ENCODE peak calls at places on chromosomes 6 and 20, in five cellular contexts. H is activated T-cell treated with anti-CD3 and anti-CD28 coated beads, Interleukin-2, amount 50 U/mL, for 4 hours; R is effector memory CD8-positive, alpha-beta T cell; W is natural killer cell; L is left lung. S is an unnamed sample.

GRCh38 chr20:46572181-46572580 is 21.7 kb upstream of the OCSTAMP start:
- ATAC-seq in L (peak), R (no peak), H (no peak), W (no peak), S (no peak)

GRCh38 chr6:157333956-157334355 is 10.6 kb upstream of the TMEM242 start:
- ATAC-seq in L (no peak), R (no peak), H (no peak), W (no peak), S (no peak)

GRCh38 chr20:62356948-62357667 is 10.0 kb downstream of the LAMA5 start:
- ATAC-seq in H (no peak), L (no peak), W (no peak), R (no peak), S (no peak)

GRCh38 chr6:6218246-6219085 is 102.0 kb downstream of the F13A1 start:
- ATAC-seq in W (no peak), H (no peak), L (no peak), R (no peak), S (no peak)

GRCh38 chr20:48659888-48660287 is 167.9 kb downstream of the PREX1 start:
- ATAC-seq in H (no peak), R (no peak), W (no peak), L (no peak), S (no peak)

GRCh38 chr6:79421707-79422484 is 115.3 kb downstream of the LCA5 start:
- ATAC-seq in R (no peak), W (no peak), L (peak), H (no peak), S (peak)

GRCh38 chr6:138001750-138002349 is 105.4 kb downstream of the PERP start:
- ATAC-seq in L (peak), H (peak), W (peak), R (peak), S (peak)

GRCh38 chr6:3987576-3987975 is 91.4 kb downstream of the FAM217A start:
- ATAC-seq in W (no peak), L (no peak), R (no peak), H (no peak), S (peak)

GRCh38 chr6:75791881-75792280 is 42.8 kb downstream of the MYO6 start:
- ATAC-seq in W (no peak), L (no peak), H (no peak), R (no peak), S (no peak)

GRCh38 chr6:111992851-111993250 is 61.1 kb upstream of the CCN6 start:
- ATAC-seq in W (peak), L (no peak), H (peak), R (peak), S (peak)

GRCh38 chr6:128370072-128370471 is 150.3 kb downstream of the PTPRK start:
- ATAC-seq in H (no peak), W (no peak), L (peak), R (no peak), S (peak)

GRCh38 chr20:16609066-16609465 is 35.8 kb upstream of the KIF16B start:
- ATAC-seq in H (no peak), R (no peak), W (no peak), L (no peak), S (no peak)

GRCh38 chr6:95593025-95593424 is 15.7 kb downstream of the MANEA start:
- ATAC-seq in W (no peak), L (no peak), H (no peak), R (no peak), S (no peak)

GRCh38 chr20:64077094-64077493 is 2.2 kb downstream of the RGS19 start:
- ATAC-seq in L (no peak), R (no peak), H (peak), W (no peak), S (peak)

GRCh38 chr6:126372626-126373025 is 32.7 kb downstream of the CENPW start:
- ATAC-seq in R (no peak), L (no peak), W (no peak), H (no peak), S (no peak)

GRCh38 chr20:25285091-25285647 is 37.3 kb downstream of the PYGB start:
- ATAC-seq in H (no peak), L (no peak), W (no peak), R (no peak), S (no peak)

GRCh38 chr6:79913369-79913768 is 34.0 kb downstream of the ELOVL4 start:
- ATAC-seq in W (no peak), L (no peak), H (peak), R (peak), S (peak)

S was measured in activated T-helper 17 cell treated with anti-CD3 and anti-CD28 coated beads, Interleukin-2, amount 50 U/mL, for 72 hours.